ENCODE peak calls at places on chromosomes 2 and 18, in ten cellular contexts. T is NCI-H1436; D is tibial artery; L is neural progenitor cell; U is nucleus accumbens; F is activated naive CD8-positive, alpha-beta T cell treated with anti-CD3 and anti-CD28 coated beads for 36 hours; O is fibroblast of the aortic adventitia; B is stimulated activated CD4-positive, alpha-beta T cell treated with anti-CD3 and anti-CD28 coated beads, Interleukin-1b, Interleukin-23, amount 100 ng/mL, for 1 hour; X is GM20000; K is lower lobe of right lung. Y is an unnamed sample.

GRCh38 chr2:96325884-96326255 is 753 bp downstream of the ITPRIPL1 start:
- DNase-seq in U (no peak), D (peak; percentile 59), O (no peak), B (no peak), L (no peak), K (no peak), F (peak; percentile 37), X (peak; percentile 53), T (no peak), Y (peak; percentile 49)

GRCh38 chr2:104412384-104412783 is 441.5 kb upstream of the POU3F3 start:
- DNase-seq in L (peak; percentile 61), B (no peak), T (peak; percentile 33), D (no peak), X (peak; percentile 61), O (no peak), F (peak; percentile 9), K (no peak), U (no peak), Y (no peak)

GRCh38 chr18:57885931-57886330 is 82.8 kb upstream of the ATP8B1 start:
- DNase-seq in L (no peak), O (no peak), U (no peak), D (no peak), B (no peak), X (no peak), T (no peak), K (no peak), F (no peak), Y (no peak)

GRCh38 chr18:34633368-34633767 is 76.7 kb upstream of the DTNA start:
- DNase-seq in T (no peak), O (no peak), B (no peak), D (no peak), U (no peak), K (no peak), L (no peak), X (no peak), F (no peak), Y (no peak)

GRCh38 chr2:240170883-240171282 is 30.4 kb upstream of the OTOS start:
- DNase-seq in B (no peak), D (peak; percentile 10), T (no peak), L (no peak), X (no peak), O (no peak), F (no peak), K (no peak), U (no peak), Y (no peak)

GRCh38 chr18:48838921-48839818 is 111.6 kb downstream of the SMAD7 start:
- DNase-seq in O (peak; percentile 70), L (no peak), K (peak; percentile 43), F (no peak), U (no peak), T (no peak), D (peak; percentile 71), B (no peak), X (no peak), Y (no peak)

GRCh38 chr2:240595381-240596079 is 9.0 kb downstream of the CAPN10 start:
- DNase-seq in X (peak; percentile 68), T (no peak), B (no peak), D (peak; percentile 53), F (peak; percentile 52), O (no peak), U (no peak), L (peak; percentile 61), K (peak; percentile 42), Y (peak; percentile 45)

GRCh38 chr18:27449104-27449503 is 264.0 kb upstream of the CHST9 start:
- DNase-seq in X (no peak), B (no peak), D (no peak), F (no peak), L (no peak), K (no peak), O (no peak), U (no peak), T (no peak), Y (no peak)

GRCh38 chr2:36059684-36060083 is 295.9 kb upstream of the CRIM1 start:
- DNase-seq in F (no peak), K (no peak), X (peak; percentile 19), L (no peak), D (no peak), B (no peak), O (no peak), U (no peak), T (no peak), Y (no peak)

GRCh38 chr2:10097352-10098148 is 17.3 kb upstream of the CYS1 start:
- DNase-seq in L (peak; percentile 85), K (peak; percentile 77), F (peak; percentile 36), O (peak; percentile 61), T (no peak), D (peak; percentile 81), B (no peak), U (peak; percentile 21), X (peak; percentile 71), Y (no peak)

GRCh38 chr2:237025090-237025865 is 60.4 kb upstream of the COPS8 start:
- DNase-seq in U (no peak), L (no peak), X (no peak), F (no peak), O (peak; percentile 82), K (peak; percentile 62), D (no peak), T (no peak), B (no peak), Y (no peak)

GRCh38 chr2:241539616-241540374 is 18.8 kb upstream of the BOK start:
- DNase-seq in B (no peak), O (no peak), T (no peak), X (no peak), L (no peak), F (no peak), K (no peak), D (no peak), U (no peak), Y (no peak)

GRCh38 chr2:95345066-95345414 is 47.9 kb downstream of the KCNIP3 start:
- DNase-seq in L (no peak), X (no peak), F (no peak), K (no peak), O (no peak), B (no peak), T (no peak), U (no peak), D (no peak), Y (no peak)

GRCh38 chr2:19140463-19141208 is 217.8 kb downstream of the OSR1 start:
- DNase-seq in K (peak; percentile 52), F (no peak), O (peak; percentile 83), B (no peak), D (no peak), L (no peak), U (no peak), X (no peak), T (no peak), Y (no peak)

GRCh38 chr2:62042400-62042799 is 136.9 kb downstream of the COMMD1 start:
- DNase-seq in X (no peak), F (no peak), D (no peak), L (no peak), B (no peak), U (no peak), K (no peak), O (no peak), T (no peak), Y (no peak)

GRCh38 chr2:199775297-199775696 is 75.7 kb downstream of the FTCDNL1 start:
- DNase-seq in F (no peak), K (no peak), O (peak; percentile 6), U (no peak), B (no peak), X (no peak), T (no peak), L (no peak), D (no peak), Y (no peak)

GRCh38 chr18:27136208-27136535 is 48.9 kb downstream of the CHST9 start:
- DNase-seq in D (no peak), F (no peak), T (no peak), L (no peak), O (no peak), B (no peak), U (no peak), X (no peak), K (peak; percentile 51), Y (no peak)

GRCh38 chr18:63346031-63346430 is 21.0 kb downstream of the KDSR start:
- DNase-seq in L (no peak), D (no peak), F (no peak), O (no peak), U (no peak), X (no peak), K (no peak), T (no peak), B (no peak), Y (no peak)

GRCh38 chr2:234429265-234429664 is 67.6 kb downstream of the ARL4C start:
- DNase-seq in K (no peak), D (no peak), O (no peak), X (no peak), L (no peak), B (no peak), U (no peak), T (no peak), F (no peak), Y (no peak)

GRCh38 chr2:26606847-26607190 is 34.3 kb downstream of the CIB4 start:
- DNase-seq in U (no peak), F (no peak), O (no peak), B (no peak), T (no peak), L (no peak), D (peak; percentile 33), K (no peak), X (no peak), Y (no peak)

GRCh38 chr2:122031544-122032263 is 276.3 kb downstream of the TSN start:
- DNase-seq in O (no peak), B (no peak), L (no peak), F (no peak), D (no peak), U (no peak), K (no peak), T (no peak), X (no peak), Y (no peak)

GRCh38 chr2:237689569-237690131 is 62.3 kb downstream of the LRRFIP1 start:
- DNase-seq in F (no peak), B (no peak), D (no peak), O (no peak), U (no peak), T (no peak), L (no peak), X (no peak), K (peak; percentile 80), Y (no peak)

GRCh38 chr2:169315357-169315756 is 47.0 kb downstream of the LRP2 start:
- DNase-seq in U (no peak), B (no peak), K (no peak), X (no peak), D (no peak), O (no peak), F (no peak), L (no peak), T (no peak), Y (no peak)

GRCh38 chr18:25164837-25165791 is 186.9 kb downstream of the ZNF521 start:
- DNase-seq in X (peak; percentile 61), U (no peak), T (no peak), O (peak; percentile 26), L (no peak), B (no peak), K (no peak), F (no peak), D (no peak), Y (no peak)

GRCh38 chr2:151828890-151829324 is 686 bp upstream of the ARL5A start:
- DNase-seq in T (no peak), O (no peak), U (no peak), D (no peak), X (no peak), F (no peak), L (no peak), B (no peak), K (no peak), Y (no peak)

GRCh38 chr2:101771911-101772321 is 74.4 kb downstream of the MAP4K4 start:
- DNase-seq in B (no peak), L (no peak), O (no peak), D (no peak), K (no peak), X (no peak), T (no peak), F (no peak), U (no peak), Y (no peak)

GRCh38 chr2:73892631-73893329 is at the start of gene ACTG2:
- DNase-seq in U (no peak), T (no peak), B (no peak), L (no peak), O (no peak), F (no peak), D (peak; percentile 89), X (no peak), K (no peak), Y (no peak)

GRCh38 chr18:2451556-2451955 is 119.7 kb downstream of the METTL4 start:
- DNase-seq in F (no peak), T (no peak), L (no peak), U (no peak), K (no peak), O (no peak), D (no peak), B (no peak), X (no peak), Y (no peak)